ENCODE peak calls at places on chromosomes 7 and 10, in six cellular contexts. C is right lobe of liver, A is psoas muscle, Y is small intestine, P is GM23248, X is colonic mucosa. Z is an unnamed sample.
A peak's percentile ranks its signal among the peaks of the same experiment; 100 is the strongest.

GRCh38 chr10:68144709-68145108 is 35.4 kb downstream of the MYPN start:
- DNase-seq in C (no peak), A (no peak), Y (no peak), P (no peak), X (no peak), Z (no peak)

GRCh38 chr7:73991522-73992103 is 36.4 kb upstream of the ELN start:
- DNase-seq in C (no peak), A (no peak), Y (no peak), P (peak; percentile 71), X (no peak), Z (no peak)

GRCh38 chr10:77510294-77510693 is 127.3 kb downstream of the KCNMA1 start:
- DNase-seq in C (no peak), A (no peak), Y (no peak), P (no peak), X (no peak), Z (no peak)

GRCh38 chr7:107678110-107678753 is 17.6 kb downstream of the SLC26A4 start:
- DNase-seq in C (no peak), A (no peak), Y (no peak), P (no peak), X (no peak), Z (no peak)

GRCh38 chr10:73134727-73135126 is 24.5 kb downstream of the NUDT13 start:
- DNase-seq in C (no peak), A (no peak), Y (no peak), P (no peak), X (no peak), Z (no peak)

GRCh38 chr10:120480065-120480600 is 23.1 kb downstream of the PLPP4 start:
- DNase-seq in C (no peak), A (no peak), Y (no peak), P (peak; percentile 50), X (no peak), Z (no peak)

GRCh38 chr10:129694633-129695356 is 227.8 kb downstream of the MGMT start:
- DNase-seq in C (no peak), A (peak; percentile 49), Y (no peak), P (peak; percentile 4), X (peak; percentile 44), Z (no peak)

GRCh38 chr10:68208424-68209042 is 23.4 kb downstream of the ATOH7 start:
- DNase-seq in C (peak; percentile 74), A (no peak), Y (peak; percentile 78), P (peak; percentile 81), X (peak; percentile 66), Z (no peak)

GRCh38 chr10:49518982-49519578 is 19.8 kb downstream of the ERCC6 start:
- DNase-seq in C (no peak), A (no peak), Y (peak; percentile 36), P (peak; percentile 75), X (no peak), Z (no peak)

GRCh38 chr10:45473126-45473525 is 99.1 kb downstream of the ALOX5 start:
- DNase-seq in C (no peak), A (no peak), Y (no peak), P (no peak), X (no peak), Z (no peak)

GRCh38 chr10:28891058-28891713 is 213.9 kb downstream of the BAMBI start:
- DNase-seq in C (no peak), A (no peak), Y (no peak), P (no peak), X (no peak), Z (no peak)

GRCh38 chr7:77542895-77543294 is 5.8 kb downstream of the PTPN12 start:
- DNase-seq in C (no peak), A (no peak), Y (no peak), P (no peak), X (no peak), Z (no peak)

GRCh38 chr7:38330861-38331709 is 57.6 kb upstream of the TARP start:
- DNase-seq in C (no peak), A (no peak), Y (no peak), P (no peak), X (no peak), Z (no peak)

GRCh38 chr7:151491859-151492258 is 27.8 kb downstream of the RHEB start:
- DNase-seq in C (no peak), A (no peak), Y (peak; percentile 84), P (peak; percentile 85), X (no peak), Z (no peak)

GRCh38 chr10:43257210-43258031 is 9.4 kb downstream of the RASGEF1A start:
- DNase-seq in C (no peak), A (no peak), Y (no peak), P (no peak), X (no peak), Z (no peak)

GRCh38 chr10:63388421-63389031 is 77.3 kb downstream of the JMJD1C start:
- DNase-seq in C (no peak), A (no peak), Y (peak; percentile 35), P (no peak), X (no peak), Z (no peak)
- H3K27ac ChIP-seq in C (no peak overlapping the region), A (no peak overlapping the region), Y (no peak overlapping the region), P (no peak overlapping the region), X (peak overlapping the region; percentile 25), Z (peak overlapping the region; percentile 24)

GRCh38 chr7:2606539-2606936 is 25.2 kb upstream of the TTYH3 start:
- DNase-seq in C (no peak), A (no peak), Y (no peak), P (no peak), X (no peak), Z (no peak)

GRCh38 chr7:2603388-2603965 is 28.3 kb upstream of the TTYH3 start:
- DNase-seq in C (no peak), A (no peak), Y (no peak), P (no peak), X (no peak), Z (no peak)

GRCh38 chr7:2602736-2603387 is 28.9 kb upstream of the TTYH3 start:
- DNase-seq in C (no peak), A (no peak), Y (no peak), P (no peak), X (no peak), Z (peak; percentile 76)

GRCh38 chr7:2605608-2606538 is 25.9 kb upstream of the TTYH3 start:
- DNase-seq in C (no peak), A (no peak), Y (no peak), P (no peak), X (no peak), Z (no peak)

GRCh38 chr7:2604608-2605174 is 27.1 kb upstream of the TTYH3 start:
- DNase-seq in C (no peak), A (no peak), Y (no peak), P (no peak), X (no peak), Z (no peak)
- H3K27ac ChIP-seq in C (no peak overlapping the region), A (no peak overlapping the region), Y (no peak overlapping the region), P (no peak overlapping the region), X (no peak overlapping the region), Z (no peak overlapping the region)

GRCh38 chr10:110221721-110222261 is 14.4 kb downstream of the MXI1 start:
- DNase-seq in C (no peak), A (peak; percentile 79), Y (peak; percentile 65), P (peak; percentile 99), X (peak; percentile 54), Z (peak; percentile 78)

GRCh38 chr10:110221044-110221720 is 13.8 kb downstream of the MXI1 start:
- DNase-seq in C (no peak), A (no peak), Y (no peak), P (no peak), X (no peak), Z (no peak)

GRCh38 chr10:110218627-110219026 is 11.2 kb downstream of the MXI1 start:
- DNase-seq in C (no peak), A (no peak), Y (no peak), P (no peak), X (no peak), Z (peak; percentile 80)

GRCh38 chr10:110220383-110220782 is 13.0 kb downstream of the MXI1 start:
- DNase-seq in C (no peak), A (no peak), Y (no peak), P (no peak), X (no peak), Z (no peak)

GRCh38 chr10:110219884-110220283 is 12.5 kb downstream of the MXI1 start:
- DNase-seq in C (no peak), A (no peak), Y (peak; percentile 66), P (no peak), X (no peak), Z (no peak)
- H3K27ac ChIP-seq in C (no peak overlapping the region), A (peak overlapping the region; percentile 77), Y (no peak overlapping the region), P (no peak overlapping the region), X (no peak overlapping the region), Z (no peak overlapping the region)

GRCh38 chr7:116429986-116430619 is 69.4 kb upstream of the CAV2 start:
- DNase-seq in C (no peak), A (no peak), Y (no peak), P (no peak), X (no peak), Z (no peak)

GRCh38 chr7:116422651-116423050 is 76.9 kb upstream of the CAV2 start:
- DNase-seq in C (no peak), A (no peak), Y (no peak), P (no peak), X (no peak), Z (no peak)

GRCh38 chr7:116423499-116423898 is 76.0 kb upstream of the CAV2 start:
- DNase-seq in C (no peak), A (no peak), Y (no peak), P (no peak), X (no peak), Z (no peak)

GRCh38 chr7:116425647-116426209 is 73.8 kb upstream of the CAV2 start:
- DNase-seq in C (no peak), A (no peak), Y (no peak), P (no peak), X (no peak), Z (no peak)

DNA sequence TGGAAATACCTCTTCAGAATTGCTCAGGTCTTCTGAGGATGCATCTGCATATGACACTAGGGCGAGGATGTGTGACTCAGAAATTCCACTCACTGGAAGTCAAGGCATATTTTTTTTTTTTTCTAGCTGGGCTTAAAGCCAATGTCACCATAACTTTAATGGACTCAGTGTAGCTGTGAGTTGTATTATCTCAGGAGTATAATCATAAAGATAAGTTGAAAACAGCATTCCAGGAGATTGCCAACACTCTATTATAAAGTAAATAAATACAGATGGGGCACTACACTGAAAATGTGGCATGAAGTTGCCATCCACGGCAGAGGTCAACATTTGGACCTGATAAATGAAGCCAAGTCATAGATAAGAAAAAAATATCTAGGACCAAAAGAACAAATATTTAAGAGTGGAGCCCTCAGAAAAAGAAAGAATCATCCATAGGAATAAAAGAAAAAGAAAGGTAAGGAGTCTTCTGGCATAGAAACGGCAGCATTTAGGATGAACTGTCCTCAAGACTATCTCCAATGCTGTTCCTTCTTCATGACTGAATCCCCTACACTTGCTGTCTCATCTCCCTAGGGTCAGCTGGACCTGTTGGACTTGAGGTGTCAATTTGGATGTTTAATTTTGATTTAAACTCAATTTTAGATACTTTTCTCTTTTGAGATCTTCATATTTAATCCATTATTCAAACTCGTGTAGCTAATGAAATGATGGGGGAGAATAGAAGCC is 72.9 kb upstream of the CAV2 start:
- DNase-seq in C (no peak), A (no peak), Y (peak; percentile 92), P (peak; percentile 88), X (peak; percentile 55), Z (no peak)
- H3K27ac ChIP-seq in C (no peak overlapping the region), A (peak overlapping the region; percentile 33), Y (no peak overlapping the region), P (peak overlapping the region; percentile 52), X (no peak overlapping the region), Z (no peak overlapping the region)

GRCh38 chr7:112052993-112053392 is 153.2 kb downstream of the DOCK4 start:
- DNase-seq in C (no peak), A (no peak), Y (no peak), P (no peak), X (no peak), Z (no peak)
- H3K27ac ChIP-seq in C (no peak overlapping the region), A (no peak overlapping the region), Y (no peak overlapping the region), P (no peak overlapping the region), X (no peak overlapping the region), Z (peak overlapping the region; percentile 39)

Z was measured in left lung.